ENCODE peak calls at places on chromosome 21, in five cellular contexts. W is upper lobe of left lung; E is CD8-positive, alpha-beta T cell; G is astrocyte; M is pancreas. K is an unnamed sample.

GRCh38 chr21:28111151-28111619 is 881.5 kb downstream of the LTN1 start:
- DNase-seq in W (no peak), G (peak; percentile 83), E (no peak), M (peak; percentile 33), K (no peak)

GRCh38 chr21:14968821-14969220 is 96.0 kb downstream of the NRIP1 start:
- DNase-seq in E (no peak), W (no peak), M (no peak), G (peak; percentile 57), K (no peak)

GRCh38 chr21:42630626-42631025 is 22.8 kb upstream of the PDE9A start:
- DNase-seq in G (no peak), E (no peak), M (peak; percentile 61), W (no peak), K (no peak)

GRCh38 chr21:35559128-35559831 is 501.0 kb downstream of the SETD4 start:
- DNase-seq in E (no peak), M (no peak), G (peak; percentile 98), W (no peak), K (no peak)

GRCh38 chr21:15063081-15063820 is 1.5 kb downstream of the NRIP1 start:
- DNase-seq in E (peak; percentile 9), G (peak; percentile 38), M (no peak), W (no peak), K (no peak)

GRCh38 chr21:42377211-42377950 is 11.0 kb upstream of the TFF1 start:
- DNase-seq in G (no peak), W (no peak), M (no peak), E (no peak), K (no peak)

GRCh38 chr21:42261832-42262200 is 42.9 kb downstream of the ABCG1 start:
- DNase-seq in E (no peak), M (no peak), G (no peak), W (no peak), K (no peak)

GRCh38 chr21:24050233-24050632 is 1557.0 kb downstream of the MRPL39 start:
- DNase-seq in W (no peak), G (no peak), M (no peak), E (no peak), K (no peak)

GRCh38 chr21:31509108-31510017 is 150.1 kb upstream of the SOD1 start:
- DNase-seq in W (no peak), M (no peak), G (peak; percentile 27), E (peak; percentile 71), K (no peak)

DNA sequence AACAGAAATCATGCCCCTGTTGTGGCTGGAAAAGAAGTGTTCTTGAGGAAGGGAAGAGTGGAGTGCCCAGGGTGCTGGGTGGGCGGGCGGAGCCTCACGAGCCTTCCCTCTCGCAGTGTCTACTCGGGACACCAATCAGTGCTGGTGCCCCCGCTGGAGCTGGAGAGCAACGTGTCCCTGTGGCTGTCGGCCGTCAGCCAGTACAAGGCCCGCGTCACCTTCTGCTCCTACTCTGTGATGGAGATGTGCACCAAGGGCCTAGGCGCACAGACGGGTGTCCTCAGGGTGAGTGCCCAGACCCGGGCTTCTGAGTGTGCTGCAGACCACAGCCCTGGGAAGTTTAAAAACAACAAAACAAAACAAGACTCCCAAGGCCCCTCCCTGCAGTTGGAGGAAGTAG is 47.4 kb downstream of the S100B start:
- DNase-seq in M (no peak), G (no peak), E (no peak), W (peak; percentile 58), K (no peak)
- H3K4me1 ChIP-seq in M (no peaks in the 10 kb centered on the region), G (no peaks in the 10 kb centered on the region), E (peaks cover 96% of the 10 kb centered on the region), W (peaks cover 4% of the 10 kb centered on the region), K (no peaks in the 10 kb centered on the region)

GRCh38 chr21:44428281-44428942 is 26.9 kb upstream of the LRRC3 start:
- DNase-seq in W (no peak), G (no peak), M (peak; percentile 28), E (peak; percentile 44), K (no peak)
- H3K27ac ChIP-seq in W (no peak overlapping the region), G (no peak overlapping the region), M (no peak overlapping the region), E (no peak overlapping the region), K (no peak overlapping the region)

GRCh38 chr21:20790113-20790512 is 208.1 kb upstream of the NCAM2 start:
- DNase-seq in E (no peak), M (no peak), G (no peak), W (no peak), K (no peak)
- TF ChIP-seq CTCF in E (no peak), M (no peak), G (no peak), W (no peak), K (no peak)

DNA sequence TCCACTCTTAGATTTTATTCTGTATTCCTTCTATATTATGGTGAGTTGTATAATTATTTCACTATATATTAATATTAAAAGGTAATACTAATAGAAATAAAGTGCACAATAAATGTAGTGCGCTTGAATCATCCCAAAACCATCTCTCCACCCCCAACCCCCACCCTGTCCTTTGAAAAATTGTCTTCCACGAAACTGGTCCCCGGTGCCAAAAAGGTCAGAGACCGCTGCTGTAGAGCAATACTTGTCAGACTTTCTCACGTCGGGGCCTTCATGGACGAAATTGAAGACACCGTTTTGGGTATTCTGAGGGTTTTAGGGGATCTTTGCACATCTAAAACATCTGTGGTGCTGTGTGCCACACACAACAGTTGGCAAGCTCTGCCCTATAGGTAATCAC is 19.6 kb downstream of the DYRK1A start:
- DNase-seq in E (no peak), G (no peak), M (no peak), W (no peak), K (no peak)
- H3K4me1 ChIP-seq in E (peaks cover 82% of the 10 kb centered on the region), G (no peaks in the 10 kb centered on the region), M (peaks cover 23% of the 10 kb centered on the region), W (peaks cover 54% of the 10 kb centered on the region), K (peaks cover 13% of the 10 kb centered on the region)